ENCODE peak calls at places on chromosomes 2 and 18, in eight cellular contexts. O, B, G, X, F, V, S and L are unnamed samples.

GRCh38 chr2:134460583-134460998 is 206.7 kb downstream of the MGAT5 start:
- DNase-seq in O (peak), B (peak), G (peak), X (peak), F (no peak), V (peak), S (peak), L (peak)

GRCh38 chr2:134865388-134865787 is 27.0 kb downstream of the ACMSD start:
- DNase-seq in O (no peak), B (no peak), G (no peak), X (no peak), F (no peak), V (no peak), S (no peak), L (no peak)

GRCh38 chr2:176128172-176129012 is 1.1 kb upstream of the HOXD8 start:
- DNase-seq in O (no peak), B (no peak), G (peak), X (no peak), F (no peak), V (no peak), S (no peak), L (no peak)

GRCh38 chr2:117977696-117978095 is 36.2 kb downstream of the CCDC93 start:
- DNase-seq in O (no peak), B (no peak), G (no peak), X (no peak), F (no peak), V (no peak), S (no peak), L (no peak)

GRCh38 chr18:26258711-26259110 is 32.5 kb downstream of the TAF4B start:
- DNase-seq in O (no peak), B (no peak), G (no peak), X (no peak), F (no peak), V (no peak), S (no peak), L (no peak)

GRCh38 chr2:179222076-179222475 is 42.6 kb downstream of the SESTD1 start:
- DNase-seq in O (no peak), B (no peak), G (no peak), X (no peak), F (no peak), V (no peak), S (no peak), L (no peak)

GRCh38 chr18:12366379-12366778 is 10.6 kb downstream of the AFG3L2 start:
- DNase-seq in O (no peak), B (no peak), G (no peak), X (no peak), F (no peak), V (no peak), S (peak), L (no peak)

GRCh38 chr2:101267671-101268656 is 15.3 kb downstream of the CNOT11 start:
- DNase-seq in O (no peak), B (no peak), G (no peak), X (no peak), F (no peak), V (no peak), S (no peak), L (no peak)

GRCh38 chr2:201269764-201270163 is 9.4 kb downstream of the CASP8 start:
- DNase-seq in O (no peak), B (no peak), G (no peak), X (no peak), F (no peak), V (no peak), S (no peak), L (no peak)

GRCh38 chr2:160406591-160407392 is 86.8 kb downstream of the RBMS1 start:
- DNase-seq in O (no peak), B (peak), G (peak), X (peak), F (peak), V (peak), S (peak), L (no peak)

GRCh38 chr2:44579136-44579836 is 217.5 kb downstream of the CAMKMT start:
- DNase-seq in O (no peak), B (no peak), G (no peak), X (no peak), F (no peak), V (no peak), S (no peak), L (no peak)

GRCh38 chr2:48954935-48955334 is 199.4 kb downstream of the FSHR start:
- DNase-seq in O (no peak), B (no peak), G (no peak), X (no peak), F (no peak), V (no peak), S (no peak), L (no peak)

GRCh38 chr2:17616405-17616804 is 75.9 kb downstream of the VSNL1 start:
- DNase-seq in O (no peak), B (no peak), G (no peak), X (no peak), F (no peak), V (no peak), S (no peak), L (no peak)

GRCh38 chr2:42036940-42037339 is 10.9 kb upstream of the PKDCC start:
- DNase-seq in O (no peak), B (no peak), G (no peak), X (no peak), F (no peak), V (no peak), S (no peak), L (no peak)

GRCh38 chr2:119775102-119775501 is 15.4 kb downstream of the PTPN4 start:
- DNase-seq in O (no peak), B (no peak), G (no peak), X (no peak), F (no peak), V (no peak), S (no peak), L (no peak)

GRCh38 chr2:172588931-172589330 is 33.0 kb downstream of the PDK1 start:
- DNase-seq in O (no peak), B (no peak), G (no peak), X (no peak), F (no peak), V (no peak), S (no peak), L (no peak)

GRCh38 chr2:23137161-23137560 is 247.8 kb upstream of the KLHL29 start:
- DNase-seq in O (no peak), B (no peak), G (no peak), X (no peak), F (no peak), V (no peak), S (no peak), L (no peak)

GRCh38 chr18:13388586-13389490 is 170.3 kb downstream of the LDLRAD4 start:
- DNase-seq in O (no peak), B (no peak), G (no peak), X (no peak), F (no peak), V (no peak), S (no peak), L (no peak)

GRCh38 chr2:173075781-173076556 is at the start of gene MAP3K20:
- DNase-seq in O (peak), B (peak), G (peak), X (peak), F (peak), V (peak), S (peak), L (no peak)

GRCh38 chr2:58918138-58918537 is 677.0 kb upstream of the FANCL start:
- DNase-seq in O (no peak), B (no peak), G (no peak), X (no peak), F (no peak), V (no peak), S (no peak), L (no peak)

GRCh38 chr2:41854227-41854626 is 193.6 kb upstream of the PKDCC start:
- DNase-seq in O (no peak), B (no peak), G (no peak), X (no peak), F (no peak), V (no peak), S (no peak), L (no peak)

GRCh38 chr2:98769784-98770183 is 38.9 kb upstream of the MGAT4A start:
- DNase-seq in O (no peak), B (no peak), G (no peak), X (no peak), F (no peak), V (no peak), S (no peak), L (no peak)

GRCh38 chr2:39252888-39253518 is 9.2 kb upstream of the CDKL4 start:
- DNase-seq in O (no peak), B (no peak), G (no peak), X (no peak), F (no peak), V (no peak), S (no peak), L (no peak)

GRCh38 chr2:70123829-70124117 is 36.5 kb downstream of the PCBP1 start:
- DNase-seq in O (no peak), B (no peak), G (no peak), X (no peak), F (no peak), V (no peak), S (no peak), L (no peak)

GRCh38 chr2:220704810-220705209 is 867.3 kb downstream of the EPHA4 start:
- DNase-seq in O (no peak), B (no peak), G (no peak), X (no peak), F (no peak), V (no peak), S (no peak), L (no peak)

GRCh38 chr2:144444418-144444817 is 75.5 kb downstream of the ZEB2 start:
- DNase-seq in O (no peak), B (no peak), G (no peak), X (no peak), F (no peak), V (no peak), S (no peak), L (no peak)

GRCh38 chr2:203826704-203827103 is 40.9 kb upstream of the CTLA4 start:
- DNase-seq in O (no peak), B (no peak), G (no peak), X (no peak), F (no peak), V (no peak), S (no peak), L (no peak)

GRCh38 chr2:25161055-25161781 is 7.2 kb downstream of the POMC start:
- DNase-seq in O (no peak), B (no peak), G (no peak), X (peak), F (no peak), V (peak), S (peak), L (no peak)

GRCh38 chr18:76806301-76806700 is 16.1 kb upstream of the ZNF236 start:
- DNase-seq in O (no peak), B (no peak), G (no peak), X (no peak), F (no peak), V (no peak), S (no peak), L (no peak)
- TF ChIP-seq CTCF in O (no peak), B (no peak), G (no peak), X (no peak), F (no peak), V (no peak), S (no peak), L (no peak)

DNA sequence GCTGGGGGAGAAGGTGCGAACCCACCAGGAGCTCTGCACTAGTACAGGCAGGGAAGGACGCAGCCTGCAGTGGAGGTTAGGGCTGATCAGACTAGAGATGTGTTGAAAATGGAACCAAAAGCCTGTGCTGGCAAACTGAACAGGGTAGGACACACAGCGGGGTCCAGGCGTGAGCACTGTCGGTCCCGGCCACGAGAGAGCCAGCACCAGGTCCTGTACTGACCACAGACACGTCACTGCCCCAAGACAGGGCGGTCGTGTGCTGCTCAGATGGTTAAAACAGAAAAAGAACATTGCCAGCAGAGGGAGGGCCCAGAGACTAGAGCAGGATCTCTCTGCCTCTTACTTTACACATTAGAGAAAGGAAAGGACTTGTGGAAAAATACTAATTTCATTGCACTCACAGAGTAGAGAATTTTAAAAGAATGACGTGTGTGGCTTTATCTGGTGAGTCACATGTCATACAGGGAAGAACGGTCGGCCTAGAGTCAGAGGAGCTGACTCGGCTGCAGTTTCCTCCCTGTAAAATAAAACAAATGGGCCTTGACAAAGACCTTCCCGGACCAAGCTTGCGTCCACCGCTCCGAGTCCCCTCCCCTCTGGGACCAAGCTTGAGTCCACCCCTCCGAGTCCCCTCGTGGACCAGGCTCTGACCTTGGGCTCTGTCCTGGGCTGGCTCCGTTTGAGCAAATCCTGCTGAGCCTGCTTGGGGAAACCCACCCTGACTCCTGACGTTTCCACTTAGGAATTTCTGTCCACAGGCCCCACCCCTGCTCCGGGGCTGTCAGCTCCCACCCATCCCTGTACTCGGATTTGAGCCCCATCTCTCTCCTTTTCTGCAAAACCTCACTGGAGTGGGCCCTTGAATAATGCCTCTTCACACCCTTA is 16.7 kb upstream of the ADI1 start:
- DNase-seq in O (no peak), B (no peak), G (no peak), X (no peak), F (peak), V (peak), S (peak), L (no peak)
- TF ChIP-seq CTCF in O (no peak), B (peak), G (no peak), X (no peak), F (no peak), V (no peak), S (no peak), L (no peak)

DNA sequence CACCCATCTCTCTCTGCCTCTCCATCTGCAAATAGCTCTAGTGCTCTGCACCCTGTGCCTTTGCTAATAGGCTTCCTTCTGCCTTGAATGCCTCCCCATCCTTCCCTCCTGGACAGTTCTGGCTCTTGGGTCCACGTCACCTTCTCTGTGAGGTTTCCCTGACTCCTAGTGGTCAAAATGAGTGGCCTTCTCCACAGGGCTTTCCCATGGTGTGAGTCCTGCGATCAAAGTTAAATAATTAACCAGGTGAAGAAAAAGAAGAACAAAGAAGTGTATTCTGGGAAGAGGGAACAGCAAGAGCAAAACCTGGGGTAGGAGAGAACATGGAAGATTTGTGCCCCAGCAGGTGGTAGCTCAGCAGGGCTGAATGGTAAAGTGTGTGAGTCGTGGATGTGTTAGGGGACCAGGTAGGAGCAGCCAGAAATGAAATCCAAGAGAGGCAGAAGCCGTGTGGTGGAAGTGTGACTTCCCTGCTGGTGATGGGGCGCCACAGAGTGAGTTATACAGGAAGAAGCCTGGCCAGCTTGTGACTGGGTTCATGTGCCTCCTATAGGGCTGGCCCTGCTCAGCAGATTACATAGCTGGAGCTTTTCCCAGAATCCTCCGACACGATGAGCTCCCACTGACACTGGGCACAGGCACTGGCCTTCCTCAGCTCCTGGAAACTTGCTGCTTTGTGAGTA is 93.8 kb upstream of the LDAH start:
- DNase-seq in O (no peak), B (no peak), G (no peak), X (no peak), F (no peak), V (no peak), S (no peak), L (no peak)
- TF ChIP-seq CTCF in O (peak), B (peak), G (no peak), X (peak), F (no peak), V (no peak), S (peak), L (peak)

GRCh38 chr2:216064014-216064630 is 17.5 kb downstream of the PECR start:
- DNase-seq in O (no peak), B (no peak), G (no peak), X (no peak), F (no peak), V (no peak), S (no peak), L (no peak)
- TF ChIP-seq CTCF in O (peak), B (peak), G (no peak), X (peak), F (no peak), V (no peak), S (no peak), L (peak)

GRCh38 chr18:55322176-55322735 is 265.7 kb downstream of the TCF4 start:
- DNase-seq in O (peak), B (peak), G (peak), X (peak), F (peak), V (peak), S (peak), L (peak)
- TF ChIP-seq CTCF in O (no peak), B (peak), G (no peak), X (peak), F (no peak), V (no peak), S (no peak), L (no peak)

GRCh38 chr2:217527586-217528202 is 475.1 kb downstream of the TNS1 start:
- DNase-seq in O (no peak), B (no peak), G (no peak), X (no peak), F (no peak), V (no peak), S (no peak), L (no peak)
- TF ChIP-seq CTCF in O (no peak), B (no peak), G (no peak), X (no peak), F (no peak), V (no peak), S (no peak), L (no peak)

GRCh38 chr2:167264380-167264779 is 376.1 kb downstream of the XIRP2 start:
- DNase-seq in O (no peak), B (no peak), G (peak), X (no peak), F (no peak), V (no peak), S (no peak), L (no peak)
- TF ChIP-seq CTCF in O (peak), B (no peak), G (peak), X (peak), F (no peak), V (no peak), S (no peak), L (peak)

DNA sequence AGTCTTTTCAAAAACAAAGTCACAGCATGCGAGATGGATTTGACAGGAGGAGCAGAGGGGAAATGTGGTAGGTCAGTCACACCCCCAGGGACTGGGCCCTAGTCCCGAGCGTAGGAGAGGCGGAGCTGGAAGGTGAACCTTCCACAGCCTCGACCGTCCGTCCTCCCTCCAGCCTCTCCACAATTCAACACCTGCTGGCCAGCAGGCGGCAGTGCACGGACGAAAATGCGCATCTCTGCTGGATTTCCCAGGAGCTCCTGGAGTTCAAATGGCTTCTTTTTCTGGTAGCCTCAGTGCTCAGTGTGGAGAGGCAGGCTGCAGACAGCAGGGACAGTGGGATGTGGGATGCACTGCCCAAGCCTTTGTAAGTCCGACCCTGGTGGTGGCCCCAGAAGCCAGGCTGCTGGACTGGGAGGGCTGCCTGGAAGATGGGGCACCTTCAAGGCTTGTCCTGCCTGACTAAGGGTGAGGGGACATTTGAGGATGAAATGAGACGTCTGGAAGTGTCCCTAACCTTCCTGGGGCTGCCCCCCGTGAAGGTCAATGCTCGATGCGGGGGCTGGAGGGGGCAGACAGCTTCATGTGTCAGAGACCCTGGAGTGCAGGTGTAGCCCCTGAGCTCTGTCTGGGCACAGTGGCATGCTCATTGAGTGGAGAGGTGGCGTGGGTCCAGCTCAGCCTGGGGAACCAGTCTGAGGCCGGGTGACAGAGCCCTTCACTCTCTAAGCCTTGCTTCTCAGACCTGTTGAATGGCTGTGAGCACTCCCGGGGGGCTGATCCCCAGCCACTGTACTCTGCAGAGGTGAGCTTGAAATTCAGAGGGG is 189.5 kb downstream of the TFCP2L1 start:
- DNase-seq in O (peak), B (peak), G (peak), X (no peak), F (no peak), V (peak), S (peak), L (peak)
- TF ChIP-seq CTCF in O (peak), B (peak), G (peak), X (peak), F (peak), V (peak), S (peak), L (peak)

GRCh38 chr2:8000861-8001260 is 681.0 kb upstream of the ID2 start:
- DNase-seq in O (no peak), B (no peak), G (no peak), X (no peak), F (no peak), V (no peak), S (no peak), L (no peak)
- TF ChIP-seq CTCF in O (peak), B (peak), G (no peak), X (peak), F (no peak), V (no peak), S (no peak), L (no peak)